ENCODE peak calls at places on chromosomes 13 and 19, in nine cellular contexts. T, P, Z, N, B, L, J, O and Q are unnamed samples.

GRCh38 chr13:28268800-28269223 is 130.5 kb downstream of the PAN3 start:
- DNase-seq in N (no peak), B (no peak), T (no peak), O (no peak), L (no peak), P (no peak), Z (no peak), J (no peak), Q (no peak)

GRCh38 chr19:18344546-18344945 is 4.1 kb downstream of the PGPEP1 start:
- DNase-seq in N (no peak), O (no peak), L (no peak), B (no peak), T (no peak), P (no peak), J (no peak), Z (no peak), Q (no peak)

GRCh38 chr13:26449063-26449848 is 108.2 kb upstream of the WASF3 start:
- DNase-seq in N (no peak), B (no peak), T (no peak), P (no peak), J (no peak), O (no peak), Z (no peak), L (no peak), Q (no peak)

GRCh38 chr13:61954092-61954491 is 538.4 kb upstream of the PCDH20 start:
- DNase-seq in L (peak), T (no peak), Z (no peak), O (peak), P (no peak), B (no peak), J (peak), N (no peak), Q (peak)

GRCh38 chr13:32048816-32049215 is 17.2 kb downstream of the FRY start:
- DNase-seq in N (no peak), J (no peak), B (no peak), O (peak), P (no peak), L (no peak), Z (no peak), T (no peak), Q (no peak)

GRCh38 chr13:41563501-41564001 is 106.2 kb downstream of the RGCC start:
- DNase-seq in T (no peak), Z (no peak), B (no peak), L (no peak), J (peak), O (peak), P (no peak), N (no peak), Q (no peak)

GRCh38 chr13:108176685-108177274 is 38.6 kb downstream of the LIG4 start:
- DNase-seq in N (peak), L (peak), O (peak), B (peak), T (no peak), P (no peak), Z (no peak), J (peak), Q (peak)

GRCh38 chr13:113860579-113861432 is 3.1 kb downstream of the GAS6 start:
- DNase-seq in O (peak), N (no peak), L (no peak), P (no peak), T (no peak), J (peak), Z (peak), B (no peak), Q (no peak)

GRCh38 chr19:7742575-7742974 is 4.8 kb downstream of the CD209 start:
- DNase-seq in L (no peak), Z (no peak), T (no peak), P (no peak), N (no peak), J (no peak), B (no peak), O (no peak), Q (no peak)

GRCh38 chr13:93248627-93249047 is 22.0 kb downstream of the GPC6 start:
- DNase-seq in L (peak), B (no peak), Z (peak), T (no peak), P (peak), O (no peak), J (peak), N (no peak), Q (peak)

GRCh38 chr13:50887153-50887552 is 22.4 kb upstream of the RNASEH2B start:
- DNase-seq in B (no peak), N (no peak), Z (no peak), P (no peak), L (no peak), J (no peak), O (no peak), T (no peak), Q (no peak)

GRCh38 chr19:42324655-42325307 is 654 bp upstream of the MEGF8 start:
- DNase-seq in J (no peak), N (no peak), T (no peak), O (no peak), P (no peak), L (no peak), B (no peak), Z (no peak), Q (no peak)